ENCODE peak calls at places on chromosomes 16 and 17, in eight cellular contexts. O, X, C, B, H, W, U and T are unnamed samples. For H3K9me3, the result is how much of the 10 kb centered on the place peaks cover.

GRCh38 chr16:28062261-28063046 is 1.1 kb downstream of the GSG1L start:
- DNase-seq in X (no peak), H (no peak), O (no peak), B (no peak), U (no peak), C (no peak), W (no peak), T (no peak)

GRCh38 chr17:43517615-43518386 is 28.3 kb downstream of the ETV4 start:
- DNase-seq in U (no peak), H (peak), O (no peak), W (no peak), B (no peak), X (no peak), C (no peak), T (no peak)

GRCh38 chr17:68733241-68734176 is 132.3 kb upstream of the FAM20A start:
- DNase-seq in H (peak), X (no peak), C (peak), U (no peak), B (no peak), W (peak), O (peak), T (no peak)

GRCh38 chr17:82216301-82217119 is 3.9 kb upstream of the CCDC57 start:
- DNase-seq in O (peak), W (no peak), C (peak), X (peak), H (peak), B (peak), U (no peak), T (peak)

GRCh38 chr17:71446635-71447034 is 674.2 kb upstream of the SOX9 start:
- DNase-seq in H (no peak), C (no peak), O (no peak), X (no peak), B (no peak), W (no peak), U (no peak), T (no peak)

GRCh38 chr17:2064980-2065785 is 10.3 kb downstream of the HIC1 start:
- DNase-seq in H (peak), W (no peak), O (peak), B (no peak), C (no peak), X (no peak), U (peak), T (no peak)

GRCh38 chr16:12511308-12511707 is 292.4 kb downstream of the CPPED1 start:
- DNase-seq in U (no peak), O (no peak), C (no peak), W (no peak), X (no peak), B (no peak), H (no peak), T (no peak)

GRCh38 chr16:83615981-83616380 is 191.8 kb upstream of the HSBP1 start:
- DNase-seq in X (no peak), C (no peak), O (no peak), U (no peak), B (no peak), H (no peak), W (no peak), T (no peak)

GRCh38 chr17:7213895-7214299 is 5.7 kb downstream of the DLG4 start:
- DNase-seq in X (peak), C (peak), O (peak), B (no peak), H (peak), W (peak), U (peak), T (peak)

GRCh38 chr17:2259769-2260536 is 43.6 kb downstream of the SMG6 start:
- DNase-seq in C (no peak), X (no peak), U (no peak), H (no peak), B (no peak), W (no peak), O (no peak), T (peak)

GRCh38 chr16:26795184-26795583 is 271.5 kb upstream of the C16orf82 start:
- DNase-seq in C (no peak), H (no peak), U (peak), X (no peak), B (no peak), O (no peak), W (no peak), T (no peak)

GRCh38 chr16:71520550-71520949 is 5.7 kb upstream of the CHST4 start:
- DNase-seq in X (no peak), B (no peak), O (no peak), H (no peak), W (no peak), C (no peak), U (no peak), T (no peak)

DNA sequence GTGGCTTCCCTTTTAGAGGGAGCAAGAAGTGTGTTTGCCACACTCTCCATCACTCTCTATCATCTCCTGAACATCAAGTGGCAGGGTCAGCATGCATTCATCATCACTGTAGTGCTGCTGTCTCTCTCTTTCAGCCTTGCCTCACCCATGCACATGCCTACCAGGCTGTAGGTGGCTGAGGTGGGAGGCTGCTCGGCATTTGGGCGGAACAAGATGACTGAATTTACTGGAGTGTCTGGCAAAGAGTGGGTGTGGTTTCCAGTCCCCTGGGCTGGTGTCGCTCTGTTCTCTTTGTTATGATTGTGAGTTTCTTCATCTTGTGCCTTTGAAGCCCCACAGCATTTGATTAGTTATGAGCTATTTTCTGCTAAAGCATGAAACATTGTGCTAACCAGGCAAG is 541.9 kb upstream of the EEF2KMT start:
- DNase-seq in O (no peak), C (no peak), B (no peak), X (no peak), W (no peak), H (no peak), U (no peak), T (no peak)
- H3K9me3 ChIP-seq in O (under half), C (under half), B (under half), X (under half), W (under half), H (under half), U (under half), T (under half)

DNA sequence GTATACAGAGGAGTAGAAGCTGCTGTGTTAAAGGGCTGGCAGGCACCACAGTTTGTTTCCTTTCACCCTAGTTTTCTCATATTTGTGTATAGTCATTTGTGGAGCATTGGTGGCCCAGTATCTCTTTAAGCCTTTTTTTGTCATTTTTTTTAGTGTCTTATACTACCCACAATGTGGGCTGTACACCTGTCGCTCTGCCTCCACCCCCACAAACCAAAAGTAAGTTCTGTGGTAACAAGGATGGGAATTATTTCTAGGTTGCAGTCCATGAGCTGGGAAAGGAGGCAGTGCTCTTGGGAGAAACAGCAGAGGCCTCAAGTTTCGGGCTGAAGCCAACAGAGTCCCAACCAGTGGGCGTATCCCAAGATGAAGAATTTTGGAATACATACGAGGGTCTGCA is 6.2 kb downstream of the ZNF75A start:
- DNase-seq in X (no peak), H (no peak), B (no peak), C (no peak), O (no peak), U (no peak), W (no peak), T (no peak)
- H3K9me3 ChIP-seq in X (under half), H (under half), B (half or more), C (half or more), O (half or more), U (under half), W (half or more), T (under half)

GRCh38 chr16:67206838-67207115 is 7.8 kb downstream of the ELMO3 start:
- DNase-seq in O (no peak), U (no peak), X (no peak), H (no peak), C (no peak), W (peak), B (no peak), T (no peak)
- H3K9me3 ChIP-seq in O (under half), U (under half), X (under half), H (under half), C (under half), W (under half), B (under half), T (under half)

GRCh38 chr17:27078296-27078695 is 215.6 kb upstream of the WSB1 start:
- DNase-seq in U (no peak), H (no peak), C (no peak), X (no peak), W (no peak), O (no peak), B (no peak), T (no peak)
- H3K9me3 ChIP-seq in U (under half), H (under half), C (under half), X (under half), W (under half), O (under half), B (under half), T (under half)

GRCh38 chr16:88738167-88739084 is 32.1 kb downstream of the CTU2 start:
- DNase-seq in C (no peak), U (peak), X (no peak), O (no peak), H (no peak), B (no peak), W (no peak), T (no peak)
- H3K9me3 ChIP-seq in C (under half), U (under half), X (under half), O (under half), H (under half), B (under half), W (under half), T (under half)

GRCh38 chr16:58515871-58516767 is 802 bp downstream of the SETD6 start:
- DNase-seq in B (no peak), C (no peak), H (peak), O (no peak), W (no peak), U (peak), X (peak), T (peak)

GRCh38 chr16:58518980-58519368 is 3.7 kb downstream of the SETD6 start:
- DNase-seq in O (no peak), U (no peak), X (no peak), H (no peak), B (no peak), C (no peak), W (no peak), T (no peak)

GRCh38 chr16:58519707-58520106 is 4.4 kb downstream of the SETD6 start:
- DNase-seq in W (no peak), X (no peak), O (no peak), H (no peak), C (no peak), U (no peak), B (no peak), T (no peak)

GRCh38 chr16:58516768-58517107 is 1.4 kb downstream of the SETD6 start:
- DNase-seq in H (no peak), W (no peak), B (no peak), U (no peak), O (no peak), C (no peak), X (no peak), T (no peak)

GRCh38 chr16:58518083-58518979 is 3.0 kb downstream of the SETD6 start:
- DNase-seq in O (no peak), B (no peak), X (no peak), W (no peak), H (no peak), C (no peak), U (no peak), T (no peak)
- H3K9me3 ChIP-seq in O (under half), B (under half), X (under half), W (under half), H (under half), C (under half), U (under half), T (under half)

GRCh38 chr16:15981382-15981781 is 32.0 kb downstream of the ABCC1 start:
- DNase-seq in U (peak), C (no peak), W (no peak), O (no peak), X (no peak), H (no peak), B (no peak), T (no peak)
- H3K9me3 ChIP-seq in U (half or more), C (under half), W (under half), O (under half), X (under half), H (under half), B (under half), T (under half)